ENCODE peak calls at places on chromosomes 13 and 19, in five cellular contexts. Q is AG10803, H is Peyer's patch, P is A673, X is GM12865. V is an unnamed sample.

GRCh38 chr13:32669030-32669646 is 82.9 kb downstream of the PDS5B start:
- DNase-seq in Q (peak; percentile 61), H (no peak), X (peak; percentile 70), P (peak; percentile 76), V (no peak)

GRCh38 chr13:97911311-97912138 is 42.0 kb upstream of the IPO5 start:
- DNase-seq in Q (peak; percentile 54), P (no peak), H (no peak), X (peak; percentile 38), V (no peak)

GRCh38 chr13:66036024-66036614 is 1194.0 kb downstream of the PCDH9 start:
- DNase-seq in P (peak; percentile 0), X (no peak), Q (no peak), H (no peak), V (no peak)

GRCh38 chr13:110138009-110138699 is 168.8 kb downstream of the COL4A1 start:
- DNase-seq in P (peak; percentile 56), H (peak; percentile 64), X (peak; percentile 53), Q (peak; percentile 57), V (peak; percentile 56)

GRCh38 chr13:39134574-39134973 is 96.3 kb downstream of the NHLRC3 start:
- DNase-seq in Q (no peak), P (no peak), H (no peak), X (no peak), V (no peak)

GRCh38 chr19:31591258-31591657 is 242.0 kb upstream of the TSHZ3 start:
- DNase-seq in Q (no peak), X (no peak), P (no peak), H (no peak), V (no peak)

GRCh38 chr13:97352815-97353214 is 81.2 kb upstream of the RAP2A start:
- DNase-seq in X (no peak), P (no peak), Q (peak; percentile 28), H (no peak), V (no peak)

GRCh38 chr13:50451609-50452008 is 391.9 kb downstream of the DLEU7 start:
- DNase-seq in H (no peak), Q (peak; percentile 15), X (no peak), P (no peak), V (no peak)

GRCh38 chr13:86741762-86742285 is 929.3 kb upstream of the SLITRK5 start:
- DNase-seq in Q (no peak), X (no peak), P (peak; percentile 18), H (no peak), V (no peak)

GRCh38 chr19:6264077-6264445 is 15.7 kb downstream of the MLLT1 start:
- DNase-seq in X (no peak), P (peak; percentile 45), Q (no peak), H (no peak), V (no peak)

GRCh38 chr13:98821372-98822237 is 69.1 kb upstream of the SLC15A1 start:
- DNase-seq in H (no peak), X (no peak), P (peak; percentile 87), Q (peak; percentile 89), V (no peak)

GRCh38 chr19:3826163-3826562 is 40.0 kb upstream of the MATK start:
- DNase-seq in P (no peak), H (no peak), X (no peak), Q (no peak), V (no peak)

DNA sequence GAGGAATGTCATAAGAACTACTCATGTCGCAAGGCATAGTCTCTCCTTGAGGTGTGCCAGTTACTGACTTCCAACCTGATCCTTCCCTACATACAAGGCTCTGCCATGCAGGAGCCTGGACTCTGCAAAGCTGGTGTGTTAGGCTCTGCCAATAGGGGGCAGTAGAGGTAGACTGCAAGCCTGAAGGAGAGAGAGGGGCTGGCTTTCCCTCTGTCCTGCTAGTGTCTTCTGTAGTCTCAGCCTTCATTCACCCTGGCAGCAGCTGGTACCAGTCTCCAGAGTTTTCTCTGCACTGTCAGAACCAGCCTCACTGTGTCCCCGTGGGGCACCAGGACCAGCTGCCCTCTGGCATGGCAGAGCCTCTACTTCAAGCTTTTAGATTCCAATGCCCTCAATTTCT is 14.5 kb downstream of the SHISA2 start:
- DNase-seq in P (peak; percentile 60), H (no peak), X (peak; percentile 19), Q (no peak), V (no peak)
- TF ChIP-seq CTCF in P (peak; percentile 73), H (no peak), X (peak; percentile 43), Q (peak; percentile 47), V (peak; percentile 60)

GRCh38 chr19:10706990-10707389 is 5.8 kb downstream of the QTRT1 start:
- DNase-seq in H (no peak), Q (no peak), P (no peak), X (no peak), V (no peak)

GRCh38 chr19:10707440-10707839 is 6.2 kb downstream of the QTRT1 start:
- DNase-seq in Q (no peak), P (no peak), X (no peak), H (no peak), V (no peak)

GRCh38 chr19:10699650-10700335 is 1.4 kb upstream of the QTRT1 start:
- DNase-seq in Q (peak; percentile 50), P (peak; percentile 81), X (peak; percentile 79), H (peak; percentile 87), V (peak; percentile 64)

GRCh38 chr19:10701955-10702307 is 692 bp downstream of the QTRT1 start:
- DNase-seq in H (no peak), P (peak; percentile 72), X (peak; percentile 57), Q (no peak), V (peak; percentile 61)
- TF ChIP-seq CTCF in H (no peak), P (peak; percentile 35), X (peak; percentile 13), Q (peak; percentile 1), V (no peak)

DNA sequence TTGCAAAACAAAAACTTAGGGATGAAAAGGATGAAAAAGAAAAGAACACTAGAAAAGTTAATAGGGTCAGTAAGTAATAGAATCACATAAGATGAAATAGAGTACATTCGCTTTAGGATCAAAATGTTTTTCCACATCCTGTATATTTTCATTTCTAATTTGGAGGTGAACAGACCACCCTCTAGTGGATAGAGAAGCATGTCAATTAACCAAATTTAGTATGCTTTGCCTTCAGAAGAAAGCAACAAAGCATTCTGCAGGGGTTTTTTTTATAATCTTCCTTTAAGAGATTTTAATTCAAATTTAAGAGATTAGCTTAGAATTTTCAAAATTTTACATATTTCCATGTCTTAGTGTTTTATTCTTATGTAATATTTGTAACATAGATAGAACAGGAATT is 610.9 kb upstream of the SGCG start:
- DNase-seq in Q (no peak), H (no peak), X (no peak), P (no peak), V (no peak)
- TF ChIP-seq CTCF in Q (no peak), H (no peak), X (no peak), P (no peak), V (no peak)

GRCh38 chr13:58907347-58907746 is 1256.4 kb downstream of the DIAPH3 start:
- DNase-seq in H (no peak), Q (no peak), P (no peak), X (no peak), V (no peak)
- TF ChIP-seq CTCF in H (no peak), Q (no peak), P (peak; percentile 39), X (no peak), V (no peak)

DNA sequence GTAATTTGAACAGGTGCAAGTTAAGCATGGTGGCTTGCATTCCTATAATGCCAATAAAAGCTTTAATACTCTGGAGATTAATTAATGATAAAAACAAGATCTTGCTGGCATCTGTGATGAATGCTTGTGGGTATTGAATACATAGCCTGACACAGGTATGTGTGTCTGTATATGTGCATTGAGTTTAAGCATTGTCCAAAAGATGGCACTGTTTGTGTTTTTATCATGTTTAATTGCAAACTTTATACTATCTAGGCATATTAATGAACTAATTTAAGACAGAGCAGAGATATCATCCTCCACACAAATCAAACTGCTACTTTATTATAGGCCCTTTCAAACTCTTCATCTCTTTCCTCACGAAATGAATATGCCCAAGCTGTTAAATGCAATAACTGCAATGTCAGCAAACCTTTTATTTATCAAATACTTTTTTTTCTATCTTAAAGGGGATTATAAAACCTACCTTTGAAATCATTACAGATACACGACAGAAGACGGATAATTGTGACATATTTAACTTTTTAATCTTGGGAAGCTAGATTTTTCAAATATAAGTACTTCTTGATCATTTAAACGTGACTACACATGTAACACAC is 86.5 kb downstream of the TNFSF11 start:
- DNase-seq in P (no peak), H (no peak), X (no peak), Q (peak; percentile 12), V (no peak)
- TF ChIP-seq CTCF in P (peak; percentile 32), H (peak; percentile 11), X (no peak), Q (peak; percentile 46), V (no peak)

GRCh38 chr19:1690570-1691307 is 38.3 kb upstream of the TCF3 start:
- DNase-seq in Q (no peak), X (peak; percentile 55), P (peak; percentile 73), H (peak; percentile 70), V (peak; percentile 85)
- TF ChIP-seq CTCF in Q (no peak), X (no peak), P (no peak), H (no peak), V (no peak)

GRCh38 chr19:27793644-27794443 is 1419.1 kb downstream of the UQCRFS1 start:
- DNase-seq in X (peak; percentile 97), Q (peak; percentile 93), H (peak; percentile 98), P (peak; percentile 94), V (peak; percentile 85)
- TF ChIP-seq CTCF in X (no peak), Q (no peak), H (peak; percentile 22), P (no peak), V (no peak)

GRCh38 chr19:39539519-39540332 is at the start of gene EID2:
- DNase-seq in Q (peak; percentile 94), P (peak; percentile 95), H (peak; percentile 97), X (peak; percentile 97), V (peak; percentile 98)

GRCh38 chr19:39542198-39542597 is 2.2 kb upstream of the EID2 start:
- DNase-seq in H (no peak), Q (no peak), P (peak; percentile 35), X (no peak), V (no peak)

GRCh38 chr19:39543477-39543857 is 3.5 kb upstream of the EID2 start:
- DNase-seq in Q (no peak), X (no peak), P (no peak), H (no peak), V (no peak)

GRCh38 chr19:39539165-39539518 is 819 bp downstream of the EID2 start:
- DNase-seq in H (no peak), X (peak; percentile 25), Q (peak; percentile 36), P (no peak), V (no peak)

DNA sequence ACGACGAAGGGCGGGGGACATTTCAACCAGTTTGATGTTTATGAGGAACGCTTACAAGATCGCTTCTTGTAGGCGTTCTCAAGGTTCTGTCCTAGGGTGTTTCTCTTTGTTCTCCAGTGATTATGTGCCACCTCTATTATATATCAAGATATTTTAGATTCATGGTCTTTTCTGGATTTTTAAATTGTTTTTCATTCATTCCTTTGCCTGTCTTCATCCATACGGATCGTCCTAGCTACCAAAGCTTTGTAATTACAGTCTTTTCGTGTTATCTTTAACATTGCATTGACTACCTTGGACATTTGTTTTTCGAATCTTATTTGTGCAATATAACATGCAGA is 342 bp upstream of the EID2 start:
- DNase-seq in H (no peak), X (no peak), P (no peak), Q (no peak), V (no peak)
- TF ChIP-seq CTCF in H (no peak), X (no peak), P (no peak), Q (no peak), V (no peak)

V was measured in nephron progenitor cell.